ENCODE peak calls at places on chromosomes 12 and 14, in five cellular contexts. J is kidney epithelial cell, I is stomach, X is dorsolateral prefrontal cortex, F is Panc1. B is an unnamed sample.

GRCh38 chr12:106126441-106127288 is 12.1 kb downstream of the NUAK1 start:
- DNase-seq in J (no peak), F (peak), X (no peak), I (no peak), B (no peak)

GRCh38 chr14:21902561-21903199 is 229.1 kb upstream of the OR4E1 start:
- DNase-seq in J (no peak), F (no peak), I (no peak), X (peak), B (no peak)

GRCh38 chr12:104303538-104304151 is at the start of gene EID3:
- DNase-seq in X (peak), F (no peak), I (peak), J (no peak), B (no peak)

GRCh38 chr14:60204104-60204842 is 39.1 kb upstream of the DHRS7 start:
- DNase-seq in X (no peak), F (no peak), J (no peak), I (no peak), B (peak)

GRCh38 chr12:6567112-6567680 is 895 bp downstream of the NOP2 start:
- DNase-seq in X (no peak), I (no peak), F (no peak), J (no peak), B (no peak)

GRCh38 chr12:123031171-123031845 is 50.8 kb downstream of the ARL6IP4 start:
- DNase-seq in J (no peak), X (no peak), F (no peak), I (no peak), B (no peak)

GRCh38 chr12:124915249-124916236 is 1.1 kb upstream of the UBC start:
- DNase-seq in I (peak), F (no peak), X (peak), J (no peak), B (no peak)

GRCh38 chr12:51630256-51630880 is 39.3 kb downstream of the SCN8A start:
- DNase-seq in J (no peak), F (no peak), X (no peak), I (no peak), B (no peak)

GRCh38 chr12:125193376-125193775 is 128.1 kb downstream of the AACS start:
- DNase-seq in J (no peak), F (no peak), I (no peak), X (no peak), B (no peak)

GRCh38 chr12:57732726-57733593 is 5.6 kb downstream of the AGAP2 start:
- DNase-seq in J (no peak), F (no peak), X (no peak), I (no peak), B (no peak)

GRCh38 chr12:91506461-91506860 is 323.8 kb upstream of the DCN start:
- DNase-seq in J (no peak), I (no peak), F (no peak), X (no peak), B (no peak)

GRCh38 chr12:38538319-38538718 is 221.7 kb downstream of the ALG10B start:
- DNase-seq in J (no peak), F (no peak), X (no peak), I (no peak), B (no peak)

GRCh38 chr14:95319312-95320075 is at the start of gene CLMN:
- DNase-seq in X (no peak), J (no peak), I (peak), F (no peak), B (no peak)

GRCh38 chr12:120686690-120687569 is at the start of gene MLEC:
- DNase-seq in X (peak), I (peak), J (peak), F (peak), B (peak)
- TF ChIP-seq CTCF in X (peak), I (no peak), J (peak), F (no peak), B (peak)

GRCh38 chr14:99247091-99247729 is 24.8 kb downstream of the BCL11B start:
- DNase-seq in X (no peak), F (no peak), J (no peak), I (no peak), B (no peak)
- H3K4me3 ChIP-seq in X (no peak), F (no peak), J (no peak), I (no peak), B (no peak)

DNA sequence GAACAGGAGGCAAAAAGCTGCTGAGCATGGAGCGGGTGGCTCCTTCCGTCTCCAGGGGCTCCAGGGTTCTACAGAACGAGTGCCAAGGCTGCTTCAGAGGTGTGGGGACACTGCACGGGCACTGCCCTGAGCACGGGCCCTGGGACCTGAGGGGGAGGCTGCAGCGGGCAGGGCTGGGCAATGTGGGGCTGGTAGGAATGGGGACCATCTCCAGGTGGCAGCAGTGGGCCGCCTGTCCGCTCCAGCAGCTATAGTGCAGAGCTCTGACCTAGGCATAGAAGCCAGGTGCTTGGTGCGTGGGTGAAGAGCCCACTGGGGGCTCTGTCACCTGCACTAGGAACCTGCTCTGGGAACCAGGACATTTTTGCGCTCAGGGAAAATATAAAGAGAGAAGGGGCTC is 22.3 kb downstream of the HDAC7 start:
- DNase-seq in X (peak), I (peak), J (no peak), F (no peak), B (no peak)
- TF ChIP-seq CTCF in X (peak), I (peak), J (peak), F (no peak), B (peak)

DNA sequence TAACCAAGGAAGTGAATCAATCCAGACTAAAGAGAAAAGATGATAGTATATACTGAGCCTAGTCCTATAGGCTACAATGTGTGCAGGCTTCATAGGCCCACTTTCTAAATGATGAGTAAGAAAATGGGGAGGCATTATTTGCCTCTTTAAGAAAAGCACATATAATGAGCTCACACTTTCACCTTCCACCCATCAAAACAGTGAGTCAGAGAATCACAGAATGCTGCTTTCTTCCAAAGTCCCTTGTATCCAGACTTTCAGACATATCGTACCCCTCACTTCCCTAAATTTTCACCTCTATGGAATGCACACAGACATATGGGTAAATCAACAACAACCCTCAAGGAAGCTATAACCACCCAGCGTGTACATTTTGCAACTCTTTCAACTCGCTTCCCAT is 286.4 kb upstream of the PRKD1 start:
- DNase-seq in X (no peak), I (no peak), J (no peak), F (no peak), B (no peak)
- H3K4me3 ChIP-seq in X (no peak), I (no peak), J (no peak), F (no peak), B (no peak)

DNA sequence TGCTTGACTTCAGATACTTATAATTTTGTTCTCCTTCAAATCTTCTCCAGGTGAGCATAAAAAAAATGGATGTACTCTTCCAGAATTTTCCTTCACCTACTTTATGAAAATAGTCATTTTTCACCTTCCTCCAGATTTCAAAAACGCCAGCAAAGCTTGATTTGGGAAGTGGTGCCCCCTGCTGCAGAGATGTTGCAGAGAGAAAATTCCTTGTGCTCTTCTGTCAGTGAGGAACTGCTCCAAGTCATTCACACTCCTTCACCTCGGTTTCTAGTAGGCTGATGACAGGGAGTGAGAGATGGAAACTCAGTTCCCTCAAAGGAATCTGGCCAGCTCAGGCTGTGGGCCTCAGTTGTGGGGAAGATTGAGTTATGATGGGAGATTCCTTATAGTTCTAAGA is 24.2 kb upstream of the RNASE3 start:
- DNase-seq in F (no peak), J (no peak), I (no peak), X (no peak), B (no peak)
- TF ChIP-seq CTCF in F (peak), J (peak), I (no peak), X (peak), B (peak)

GRCh38 chr12:459050-459429 is 699 bp upstream of the B4GALNT3 start:
- DNase-seq in X (no peak), F (no peak), I (no peak), J (no peak), B (no peak)
- H3K4me3 ChIP-seq in X (peak), F (peak), I (peak), J (no peak), B (no peak)

GRCh38 chr12:111766608-111767361 is at the start of gene ALDH2:
- DNase-seq in F (no peak), J (no peak), X (peak), I (peak), B (no peak)
- TF ChIP-seq CTCF in F (no peak), J (no peak), X (peak), I (no peak), B (no peak)

B was measured in GM12864.